ENCODE peak calls at places on chromosomes 6 and 20, in four cellular contexts. H, O, A and R are unnamed samples. For H3K27me3, the result is how much of the 10 kb centered on the place peaks cover.

GRCh38 chr6:145822432-145822831 is 7.8 kb upstream of the FBXO30 start:
- DNase-seq in A (no peak), H (no peak), O (no peak), R (no peak)

GRCh38 chr6:28807682-28808280 is 116.0 kb downstream of the TRIM27 start:
- DNase-seq in A (peak), H (peak), O (peak), R (peak)

GRCh38 chr6:159062564-159062945 is 17.8 kb upstream of the TAGAP start:
- DNase-seq in O (no peak), H (peak), A (no peak), R (no peak)

GRCh38 chr6:85394853-85395538 is 54.9 kb upstream of the NT5E start:
- DNase-seq in O (no peak), H (no peak), A (peak), R (no peak)

GRCh38 chr6:167699141-167700036 is 127.3 kb upstream of the AFDN start:
- DNase-seq in O (peak), H (peak), A (peak), R (peak)

GRCh38 chr20:916125-916799 is at the start of gene ANGPT4:
- DNase-seq in A (no peak), O (peak), H (peak), R (peak)

GRCh38 chr20:36149469-36149868 is 5.1 kb upstream of the EPB41L1 start:
- DNase-seq in H (peak), O (no peak), A (no peak), R (no peak)

GRCh38 chr20:23160536-23161243 is 74.6 kb upstream of the CD93 start:
- DNase-seq in O (no peak), A (no peak), H (peak), R (no peak)

GRCh38 chr6:144898741-144899140 is 613.6 kb downstream of the UTRN start:
- DNase-seq in H (no peak), O (no peak), A (no peak), R (no peak)

GRCh38 chr6:63543001-63543400 is 29.3 kb upstream of the LOC128125822 start:
- DNase-seq in O (no peak), H (no peak), A (no peak), R (no peak)

GRCh38 chr6:122652431-122652830 is 42.2 kb downstream of the PKIB start:
- DNase-seq in O (no peak), A (peak), H (no peak), R (no peak)

GRCh38 chr6:72841195-72841594 is 219.3 kb downstream of the KCNQ5 start:
- DNase-seq in A (no peak), O (no peak), H (no peak), R (no peak)

GRCh38 chr6:35503534-35503933 is 6.7 kb upstream of the TEAD3 start:
- DNase-seq in O (no peak), A (no peak), H (no peak), R (no peak)

GRCh38 chr20:53738039-53738944 is 144.7 kb upstream of the ZNF217 start:
- DNase-seq in O (peak), H (peak), A (peak), R (no peak)

GRCh38 chr6:134229520-134229919 is 88.4 kb downstream of the SGK1 start:
- DNase-seq in O (no peak), H (no peak), A (no peak), R (peak)

GRCh38 chr6:31713991-31714684 is 1.0 kb upstream of the LY6G6D start:
- DNase-seq in H (peak), A (no peak), O (peak), R (peak)

GRCh38 chr6:72559067-72559466 is 62.8 kb upstream of the KCNQ5 start:
- DNase-seq in H (no peak), A (no peak), O (no peak), R (no peak)

GRCh38 chr6:99349620-99350141 is at the start of gene FAXC:
- DNase-seq in H (peak), A (peak), O (peak), R (peak)

GRCh38 chr6:2196079-2196679 is 49.2 kb downstream of the GMDS start:
- DNase-seq in H (peak), A (peak), O (peak), R (peak)

GRCh38 chr6:15698474-15698873 is 35.6 kb upstream of the DTNBP1 start:
- DNase-seq in A (peak), O (no peak), H (no peak), R (no peak)

GRCh38 chr6:13767121-13767794 is 47.1 kb downstream of the MCUR1 start:
- DNase-seq in H (peak), A (peak), O (peak), R (peak)

GRCh38 chr6:129844118-129844891 is 16.8 kb downstream of the TMEM244 start:
- DNase-seq in H (peak), O (peak), A (peak), R (peak)

GRCh38 chr6:168877821-168878282 is 375.8 kb downstream of the THBS2 start:
- DNase-seq in A (no peak), H (peak), O (no peak), R (no peak)

GRCh38 chr6:20417819-20418218 is 16.1 kb downstream of the E2F3 start:
- DNase-seq in O (peak), A (no peak), H (no peak), R (no peak)

GRCh38 chr20:32535316-32535952 is 49.7 kb downstream of the NOL4L start:
- DNase-seq in O (no peak), H (no peak), A (no peak), R (no peak)

GRCh38 chr6:11043961-11044711 is at the start of gene ELOVL2:
- DNase-seq in H (peak), A (peak), O (peak), R (peak)

GRCh38 chr20:40599987-40600386 is 89.0 kb downstream of the MAFB start:
- DNase-seq in A (no peak), O (no peak), H (no peak), R (no peak)

GRCh38 chr6:159769470-159769869 is 7.6 kb downstream of the ACAT2 start:
- DNase-seq in O (no peak), H (no peak), A (no peak), R (no peak)

GRCh38 chr6:91659881-91660280 is 1073.0 kb upstream of the MAP3K7 start:
- DNase-seq in O (no peak), H (no peak), A (no peak), R (no peak)

GRCh38 chr20:3539708-3540107 is 68.9 kb downstream of the ATRN start:
- DNase-seq in H (no peak), A (no peak), O (no peak), R (no peak)

GRCh38 chr20:62872184-62872862 is 10.7 kb upstream of the TCFL5 start:
- DNase-seq in O (no peak), A (no peak), H (no peak), R (no peak)

GRCh38 chr20:4329232-4329631 is 313.9 kb upstream of the RNF24 start:
- DNase-seq in O (no peak), A (no peak), H (no peak), R (peak)

GRCh38 chr20:62666736-62667529 is 24.6 kb downstream of the SLCO4A1 start:
- DNase-seq in H (no peak), A (no peak), O (no peak), R (no peak)

GRCh38 chr6:90523779-90524310 is 63.0 kb downstream of the MAP3K7 start:
- DNase-seq in A (no peak), H (no peak), O (no peak), R (no peak)

GRCh38 chr6:37454420-37455125 is 21.6 kb downstream of the CMTR1 start:
- DNase-seq in H (no peak), A (no peak), O (no peak), R (no peak)

GRCh38 chr20:31987744-31988143 is 19.8 kb downstream of the XKR7 start:
- DNase-seq in A (peak), H (no peak), O (peak), R (peak)

DNA sequence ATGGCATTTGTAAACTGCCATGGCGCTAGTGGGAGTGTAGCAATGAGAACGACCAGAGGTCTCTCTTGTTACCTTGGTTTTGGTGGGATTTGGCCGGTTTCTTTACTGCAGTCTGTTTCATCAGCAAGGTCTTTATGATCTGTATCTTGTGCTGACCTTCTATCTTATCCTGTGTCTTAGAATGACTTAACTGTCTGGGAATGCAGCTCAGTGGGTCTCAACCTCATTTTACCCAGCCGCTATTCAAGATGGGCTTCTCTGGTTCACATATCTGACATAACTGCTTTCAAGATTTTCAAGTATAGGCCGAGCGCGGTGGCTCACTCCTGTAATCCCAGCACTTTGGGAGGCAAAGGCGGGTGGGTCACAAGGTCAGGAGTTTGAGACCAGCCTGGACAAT is 1.9 kb upstream of the SFT2D1 start:
- DNase-seq in H (no peak), O (peak), A (no peak), R (no peak)
- H3K4me3 ChIP-seq in H (peak), O (no peak), A (no peak), R (no peak)

DNA sequence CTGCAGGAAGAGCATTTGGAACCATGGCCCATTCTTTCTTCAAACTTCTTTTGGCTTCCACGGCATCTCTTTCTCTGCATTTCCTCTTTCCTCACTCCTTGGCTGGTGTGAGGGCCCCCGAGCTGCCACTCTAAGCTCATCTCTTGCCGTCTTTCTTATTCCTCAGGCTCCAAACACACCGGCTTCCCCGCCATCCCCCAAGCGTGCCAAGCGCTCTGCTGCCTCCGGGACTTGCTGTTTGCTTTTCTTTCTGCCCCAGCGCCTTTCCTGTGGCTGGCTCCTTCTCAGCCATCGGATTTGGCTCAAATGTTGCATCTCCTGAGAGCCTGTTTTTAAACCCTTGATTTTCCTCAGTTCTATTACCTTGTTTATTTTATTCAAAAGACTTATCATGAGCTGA is 172.7 kb downstream of the PACRG start:
- DNase-seq in O (no peak), H (no peak), A (no peak), R (no peak)
- H3K27me3 ChIP-seq in O (under half), H (under half), A (under half), R (under half)

GRCh38 chr6:106522557-106522956 is 106.7 kb downstream of the RTN4IP1 start:
- DNase-seq in A (no peak), H (no peak), O (no peak), R (no peak)
- H3K4me3 ChIP-seq in A (no peak), H (no peak), O (no peak), R (no peak)

DNA sequence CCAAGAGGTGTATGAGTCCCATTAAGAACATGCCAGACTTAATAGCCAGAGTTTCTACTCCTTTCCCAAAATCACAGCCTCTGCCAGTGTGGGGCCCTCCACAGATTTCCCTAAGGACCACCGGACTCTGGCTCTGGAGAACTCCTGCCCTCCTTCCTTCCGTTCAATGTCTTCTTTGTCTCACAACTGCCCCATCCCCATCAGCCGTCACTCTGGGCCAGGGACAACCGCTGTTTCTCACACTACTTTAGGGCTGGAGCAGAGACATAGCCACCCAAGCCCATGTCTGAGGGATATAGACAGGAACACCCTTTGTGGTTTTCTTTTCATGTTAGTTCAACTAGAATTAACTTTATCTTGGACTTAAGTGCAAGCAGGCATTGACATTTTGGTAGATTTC is 6.6 kb upstream of the ACSS1 start:
- DNase-seq in A (no peak), O (no peak), H (no peak), R (no peak)
- H3K27me3 ChIP-seq in A (under half), O (under half), H (half or more), R (under half)

DNA sequence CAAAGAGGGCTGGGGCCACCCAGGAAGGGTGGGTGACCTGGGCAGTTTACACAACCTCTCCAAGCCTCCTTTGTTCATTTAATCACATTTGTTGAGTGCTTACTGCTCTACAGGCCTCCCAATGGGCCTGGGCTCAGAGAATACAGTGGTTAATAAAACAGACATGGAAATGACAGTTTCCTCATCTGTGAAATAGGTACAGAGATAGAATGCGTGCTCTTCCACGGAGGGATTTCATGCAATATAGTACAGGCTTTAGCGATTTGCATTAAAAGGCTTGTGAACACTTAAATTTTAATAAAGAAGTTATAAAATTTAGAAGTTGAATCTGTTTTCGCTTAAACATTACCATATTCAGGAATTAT is 802 bp upstream of the FERMT1 start:
- DNase-seq in A (no peak), H (no peak), O (no peak), R (no peak)
- H3K4me3 ChIP-seq in A (no peak), H (peak), O (no peak), R (peak)

GRCh38 chr20:47336013-47336754 is 20.3 kb downstream of the ZMYND8 start:
- DNase-seq in A (peak), O (no peak), H (no peak), R (no peak)
- H3K27me3 ChIP-seq in A (under half), O (under half), H (under half), R (under half)

GRCh38 chr6:137775192-137775591 is 91.9 kb upstream of the TNFAIP3 start:
- DNase-seq in H (no peak), A (no peak), O (no peak), R (no peak)

GRCh38 chr6:137769797-137770362 is 97.2 kb upstream of the TNFAIP3 start:
- DNase-seq in O (no peak), H (no peak), A (no peak), R (no peak)

GRCh38 chr6:137776256-137776655 is 90.8 kb upstream of the TNFAIP3 start:
- DNase-seq in A (no peak), H (no peak), O (no peak), R (no peak)

GRCh38 chr6:137775720-137776119 is 91.3 kb upstream of the TNFAIP3 start:
- DNase-seq in H (no peak), O (no peak), A (no peak), R (no peak)

GRCh38 chr6:137772541-137773289 is 94.3 kb upstream of the TNFAIP3 start:
- DNase-seq in O (no peak), A (no peak), H (no peak), R (no peak)
- H3K4me3 ChIP-seq in O (no peak), A (no peak), H (no peak), R (no peak)